ENCODE peak calls at places on chromosomes 12 and 14, in nine cellular contexts. One of them, this sample, is unnamed.

GRCh38 chr14:64502476-64503183 is 1.0 kb downstream of the ZBTB25 start:
- DNase-seq in stimulated activated CD8-positive, alpha-beta memory T cell treated with anti-CD3 and anti-CD28 coated beads, Interleukin-2, amount 100 ng/mL, for 1 hour: no peak
- DNase-seq in HTR-8/SVneo: no peak
- DNase-seq in GM23248: no peak
- DNase-seq in astrocyte of the spinal cord: no peak
- DNase-seq in RWPE1: no peak
- DNase-seq in EL: no peak
- DNase-seq in NCI-H2081: peak; percentile 35
- DNase-seq in activated T-cell treated with anti-CD3 and anti-CD28 coated beads, Interleukin-2, amount 50 U/mL, for 72 hours: peak; percentile 28
- DNase-seq in this sample: peak; percentile 85

GRCh38 chr14:94397899-94398479 is 9.6 kb upstream of the SERPINA1 start:
- DNase-seq in HTR-8/SVneo: no peak
- DNase-seq in EL: no peak
- DNase-seq in stimulated activated CD8-positive, alpha-beta memory T cell treated with anti-CD3 and anti-CD28 coated beads, Interleukin-2, amount 100 ng/mL, for 1 hour: no peak
- DNase-seq in activated T-cell treated with anti-CD3 and anti-CD28 coated beads, Interleukin-2, amount 50 U/mL, for 72 hours: no peak
- DNase-seq in GM23248: no peak
- DNase-seq in RWPE1: no peak
- DNase-seq in NCI-H2081: no peak
- DNase-seq in astrocyte of the spinal cord: no peak
- DNase-seq in this sample: no peak

GRCh38 chr12:20778969-20779368 is 31.5 kb upstream of the SLCO1B3 start:
- DNase-seq in NCI-H2081: no peak
- DNase-seq in GM23248: no peak
- DNase-seq in RWPE1: no peak
- DNase-seq in activated T-cell treated with anti-CD3 and anti-CD28 coated beads, Interleukin-2, amount 50 U/mL, for 72 hours: no peak
- DNase-seq in EL: no peak
- DNase-seq in stimulated activated CD8-positive, alpha-beta memory T cell treated with anti-CD3 and anti-CD28 coated beads, Interleukin-2, amount 100 ng/mL, for 1 hour: no peak
- DNase-seq in HTR-8/SVneo: no peak
- DNase-seq in astrocyte of the spinal cord: no peak
- DNase-seq in this sample: no peak

GRCh38 chr14:42930058-42930457 is 1323.4 kb downstream of the LRFN5 start:
- DNase-seq in stimulated activated CD8-positive, alpha-beta memory T cell treated with anti-CD3 and anti-CD28 coated beads, Interleukin-2, amount 100 ng/mL, for 1 hour: no peak
- DNase-seq in EL: no peak
- DNase-seq in NCI-H2081: peak; percentile 20
- DNase-seq in activated T-cell treated with anti-CD3 and anti-CD28 coated beads, Interleukin-2, amount 50 U/mL, for 72 hours: no peak
- DNase-seq in GM23248: no peak
- DNase-seq in RWPE1: no peak
- DNase-seq in astrocyte of the spinal cord: no peak
- DNase-seq in HTR-8/SVneo: no peak
- DNase-seq in this sample: no peak

GRCh38 chr14:78848234-78848820 is 678.2 kb downstream of the NRXN3 start:
- DNase-seq in stimulated activated CD8-positive, alpha-beta memory T cell treated with anti-CD3 and anti-CD28 coated beads, Interleukin-2, amount 100 ng/mL, for 1 hour: no peak
- DNase-seq in astrocyte of the spinal cord: peak; percentile 30
- DNase-seq in activated T-cell treated with anti-CD3 and anti-CD28 coated beads, Interleukin-2, amount 50 U/mL, for 72 hours: peak; percentile 22
- DNase-seq in NCI-H2081: peak; percentile 64
- DNase-seq in HTR-8/SVneo: peak; percentile 10
- DNase-seq in EL: peak; percentile 41
- DNase-seq in GM23248: peak; percentile 57
- DNase-seq in RWPE1: peak; percentile 51
- DNase-seq in this sample: peak; percentile 68

GRCh38 chr12:57237952-57238853 is 8.7 kb downstream of the SHMT2 start:
- DNase-seq in activated T-cell treated with anti-CD3 and anti-CD28 coated beads, Interleukin-2, amount 50 U/mL, for 72 hours: peak; percentile 46
- DNase-seq in GM23248: peak; percentile 58
- DNase-seq in EL: peak; percentile 50
- DNase-seq in stimulated activated CD8-positive, alpha-beta memory T cell treated with anti-CD3 and anti-CD28 coated beads, Interleukin-2, amount 100 ng/mL, for 1 hour: no peak
- DNase-seq in astrocyte of the spinal cord: no peak
- DNase-seq in NCI-H2081: peak; percentile 40
- DNase-seq in RWPE1: no peak
- DNase-seq in HTR-8/SVneo: no peak
- DNase-seq in this sample: no peak

GRCh38 chr12:1013618-1014489 is 22.8 kb downstream of the ERC1 start:
- DNase-seq in GM23248: peak; percentile 88
- DNase-seq in NCI-H2081: no peak
- DNase-seq in stimulated activated CD8-positive, alpha-beta memory T cell treated with anti-CD3 and anti-CD28 coated beads, Interleukin-2, amount 100 ng/mL, for 1 hour: no peak
- DNase-seq in astrocyte of the spinal cord: peak; percentile 84
- DNase-seq in HTR-8/SVneo: no peak
- DNase-seq in EL: peak; percentile 85
- DNase-seq in RWPE1: no peak
- DNase-seq in activated T-cell treated with anti-CD3 and anti-CD28 coated beads, Interleukin-2, amount 50 U/mL, for 72 hours: no peak
- DNase-seq in this sample: peak; percentile 95

GRCh38 chr14:32396874-32397273 is 67.8 kb downstream of the AKAP6 start:
- DNase-seq in NCI-H2081: no peak
- DNase-seq in RWPE1: no peak
- DNase-seq in stimulated activated CD8-positive, alpha-beta memory T cell treated with anti-CD3 and anti-CD28 coated beads, Interleukin-2, amount 100 ng/mL, for 1 hour: no peak
- DNase-seq in HTR-8/SVneo: no peak
- DNase-seq in astrocyte of the spinal cord: no peak
- DNase-seq in EL: no peak
- DNase-seq in GM23248: no peak
- DNase-seq in activated T-cell treated with anti-CD3 and anti-CD28 coated beads, Interleukin-2, amount 50 U/mL, for 72 hours: no peak
- DNase-seq in this sample: no peak

GRCh38 chr12:115930336-115930735 is 347.2 kb downstream of the MED13L start:
- DNase-seq in stimulated activated CD8-positive, alpha-beta memory T cell treated with anti-CD3 and anti-CD28 coated beads, Interleukin-2, amount 100 ng/mL, for 1 hour: no peak
- DNase-seq in astrocyte of the spinal cord: no peak
- DNase-seq in RWPE1: no peak
- DNase-seq in GM23248: no peak
- DNase-seq in EL: no peak
- DNase-seq in NCI-H2081: no peak
- DNase-seq in HTR-8/SVneo: no peak
- DNase-seq in activated T-cell treated with anti-CD3 and anti-CD28 coated beads, Interleukin-2, amount 50 U/mL, for 72 hours: no peak
- DNase-seq in this sample: no peak

GRCh38 chr14:26595922-26596721 is 1.7 kb downstream of the NOVA1 start:
- DNase-seq in HTR-8/SVneo: no peak
- DNase-seq in GM23248: peak; percentile 8
- DNase-seq in astrocyte of the spinal cord: peak; percentile 16
- DNase-seq in RWPE1: no peak
- DNase-seq in NCI-H2081: no peak
- DNase-seq in EL: no peak
- DNase-seq in activated T-cell treated with anti-CD3 and anti-CD28 coated beads, Interleukin-2, amount 50 U/mL, for 72 hours: no peak
- DNase-seq in stimulated activated CD8-positive, alpha-beta memory T cell treated with anti-CD3 and anti-CD28 coated beads, Interleukin-2, amount 100 ng/mL, for 1 hour: no peak
- DNase-seq in this sample: no peak

GRCh38 chr14:100025111-100025510 is 40.1 kb upstream of the EVL start:
- DNase-seq in GM23248: peak; percentile 69
- DNase-seq in activated T-cell treated with anti-CD3 and anti-CD28 coated beads, Interleukin-2, amount 50 U/mL, for 72 hours: peak; percentile 36
- DNase-seq in EL: peak; percentile 59
- DNase-seq in stimulated activated CD8-positive, alpha-beta memory T cell treated with anti-CD3 and anti-CD28 coated beads, Interleukin-2, amount 100 ng/mL, for 1 hour: no peak
- DNase-seq in HTR-8/SVneo: peak; percentile 52
- DNase-seq in NCI-H2081: no peak
- DNase-seq in astrocyte of the spinal cord: no peak
- DNase-seq in RWPE1: peak; percentile 35
- DNase-seq in this sample: peak; percentile 52

GRCh38 chr14:30655124-30655523 is 33.0 kb downstream of the SCFD1 start:
- DNase-seq in astrocyte of the spinal cord: peak; percentile 26
- DNase-seq in stimulated activated CD8-positive, alpha-beta memory T cell treated with anti-CD3 and anti-CD28 coated beads, Interleukin-2, amount 100 ng/mL, for 1 hour: no peak
- DNase-seq in GM23248: peak; percentile 7
- DNase-seq in EL: peak; percentile 20
- DNase-seq in RWPE1: no peak
- DNase-seq in HTR-8/SVneo: no peak
- DNase-seq in activated T-cell treated with anti-CD3 and anti-CD28 coated beads, Interleukin-2, amount 50 U/mL, for 72 hours: no peak
- DNase-seq in NCI-H2081: no peak
- DNase-seq in this sample: no peak

GRCh38 chr12:117071009-117071408 is 28.2 kb downstream of the TESC start:
- DNase-seq in EL: no peak
- DNase-seq in HTR-8/SVneo: no peak
- DNase-seq in astrocyte of the spinal cord: no peak
- DNase-seq in GM23248: no peak
- DNase-seq in stimulated activated CD8-positive, alpha-beta memory T cell treated with anti-CD3 and anti-CD28 coated beads, Interleukin-2, amount 100 ng/mL, for 1 hour: no peak
- DNase-seq in activated T-cell treated with anti-CD3 and anti-CD28 coated beads, Interleukin-2, amount 50 U/mL, for 72 hours: no peak
- DNase-seq in RWPE1: no peak
- DNase-seq in NCI-H2081: peak; percentile 18
- DNase-seq in this sample: no peak

GRCh38 chr12:111034148-111034910 is 114.0 kb upstream of the MYL2 start:
- DNase-seq in NCI-H2081: no peak
- DNase-seq in stimulated activated CD8-positive, alpha-beta memory T cell treated with anti-CD3 and anti-CD28 coated beads, Interleukin-2, amount 100 ng/mL, for 1 hour: no peak
- DNase-seq in astrocyte of the spinal cord: no peak
- DNase-seq in activated T-cell treated with anti-CD3 and anti-CD28 coated beads, Interleukin-2, amount 50 U/mL, for 72 hours: peak; percentile 6
- DNase-seq in EL: no peak
- DNase-seq in GM23248: peak; percentile 4
- DNase-seq in RWPE1: no peak
- DNase-seq in HTR-8/SVneo: no peak
- DNase-seq in this sample: peak; percentile 70

This sample was measured in epithelial cell of esophagus.